ENCODE peak calls at places on chromosomes 13 and 19, in six cellular contexts. H is IMR-90, L is H9, R is neuronal stem cell, E is mesenchymal stem cell, P is H1. O is an unnamed sample.

GRCh38 chr13:73465629-73465974 is 406.8 kb downstream of the KLF5 start:
- DNase-seq in H (peak), L (no peak), R (no peak), P (no peak), E (peak), O (no peak)

GRCh38 chr13:29955137-29955650 is 104.8 kb upstream of the UBL3 start:
- DNase-seq in P (no peak), H (no peak), L (no peak), E (no peak), R (no peak), O (no peak)

GRCh38 chr13:95463516-95463915 is 89.0 kb upstream of the CLDN10 start:
- DNase-seq in R (no peak), H (no peak), L (no peak), P (no peak), E (no peak), O (no peak)

GRCh38 chr13:28530729-28531194 is 35.8 kb upstream of the FLT1 start:
- DNase-seq in H (no peak), L (peak), E (peak), R (no peak), P (no peak), O (peak)

GRCh38 chr13:110799246-110800236 is 86.0 kb downstream of the ING1 start:
- DNase-seq in L (no peak), P (no peak), H (peak), R (no peak), E (peak), O (no peak)

GRCh38 chr13:28574617-28575142 is 79.8 kb upstream of the FLT1 start:
- DNase-seq in L (no peak), P (no peak), H (peak), E (peak), R (no peak), O (peak)

GRCh38 chr19:7624810-7625209 is 4.5 kb downstream of the XAB2 start:
- DNase-seq in R (no peak), L (no peak), E (no peak), H (no peak), P (no peak), O (no peak)

GRCh38 chr13:78319101-78319627 is 284.2 kb downstream of the POU4F1 start:
- DNase-seq in H (no peak), P (no peak), L (no peak), R (no peak), E (no peak), O (no peak)

GRCh38 chr19:14164088-14164487 is 27.7 kb upstream of the ASF1B start:
- DNase-seq in R (no peak), E (no peak), H (no peak), L (no peak), P (no peak), O (no peak)

GRCh38 chr13:99686157-99686572 is 184.9 kb downstream of the TM9SF2 start:
- DNase-seq in H (peak), E (peak), R (no peak), L (peak), P (peak), O (peak)

GRCh38 chr13:109743706-109744453 is 42.5 kb downstream of the IRS2 start:
- DNase-seq in L (peak), E (peak), R (no peak), H (peak), P (no peak), O (peak)

GRCh38 chr13:31045621-31046081 is 113.2 kb downstream of the TEX26 start:
- DNase-seq in P (no peak), R (no peak), L (no peak), H (peak), E (peak), O (peak)

GRCh38 chr13:37889811-37890210 is 20.2 kb upstream of the TRPC4 start:
- DNase-seq in L (no peak), R (no peak), P (no peak), H (no peak), E (no peak), O (no peak)

GRCh38 chr19:35429698-35430097 is 18.4 kb upstream of the FFAR2 start:
- DNase-seq in L (no peak), E (no peak), H (no peak), R (no peak), P (no peak), O (peak)

GRCh38 chr13:33872005-33872351 is 54.0 kb downstream of the RFC3 start:
- DNase-seq in E (no peak), L (no peak), H (no peak), P (no peak), R (no peak), O (no peak)

GRCh38 chr19:295687-296370 is 4.6 kb upstream of the PLPP2 start:
- DNase-seq in H (no peak), R (no peak), E (no peak), P (no peak), L (no peak), O (peak)

GRCh38 chr13:41648314-41648935 is 191.1 kb downstream of the RGCC start:
- DNase-seq in H (peak), L (no peak), R (no peak), E (peak), P (no peak), O (no peak)

GRCh38 chr19:3699741-3700241 is 477 bp downstream of the PIP5K1C start:
- DNase-seq in H (no peak), E (no peak), P (no peak), R (no peak), L (no peak), O (no peak)

GRCh38 chr13:31890946-31891345 is 140.6 kb upstream of the FRY start:
- DNase-seq in H (no peak), E (no peak), L (no peak), P (no peak), R (no peak), O (peak)

GRCh38 chr13:79749985-79750551 is 269.1 kb downstream of the NDFIP2 start:
- DNase-seq in E (peak), H (peak), R (peak), L (peak), P (no peak), O (peak)

GRCh38 chr13:39616087-39616694 is 13.2 kb upstream of the LHFPL6 start:
- DNase-seq in R (peak), E (peak), H (peak), L (peak), P (no peak), O (peak)

GRCh38 chr19:29524912-29525870 is 603 bp upstream of the VSTM2B start:
- DNase-seq in L (peak), E (peak), H (no peak), R (peak), P (peak), O (no peak)

GRCh38 chr19:48501961-48502719 is 9.5 kb downstream of the LMTK3 start:
- DNase-seq in H (no peak), R (peak), L (peak), E (peak), P (peak), O (peak)

GRCh38 chr13:41506312-41506711 is 49.0 kb downstream of the RGCC start:
- DNase-seq in E (peak), L (no peak), P (no peak), R (no peak), H (no peak), O (no peak)

GRCh38 chr13:74288361-74288911 is 154.2 kb upstream of the KLF12 start:
- DNase-seq in R (peak), E (no peak), L (peak), H (no peak), P (peak), O (no peak)

GRCh38 chr13:101919541-101920306 is 467.2 kb downstream of the ITGBL1 start:
- DNase-seq in R (peak), H (peak), E (peak), P (peak), L (peak), O (no peak)

GRCh38 chr13:21476893-21477472 is 17.9 kb upstream of the ZDHHC20 start:
- DNase-seq in L (peak), R (peak), H (peak), E (peak), P (peak), O (peak)

GRCh38 chr19:18308948-18309325 is 13.9 kb downstream of the LSM4 start:
- DNase-seq in P (no peak), H (no peak), R (no peak), E (no peak), L (no peak), O (no peak)

GRCh38 chr13:113928701-113929627 is 44.9 kb downstream of the C13orf46 start:
- DNase-seq in H (peak), R (no peak), L (peak), E (peak), P (no peak), O (no peak)

GRCh38 chr19:28578786-28579505 is 634.0 kb downstream of the UQCRFS1 start:
- DNase-seq in H (no peak), P (no peak), E (no peak), R (no peak), L (no peak), O (no peak)

GRCh38 chr19:46862974-46863632 is 2.3 kb downstream of the ARHGAP35 start:
- DNase-seq in R (no peak), L (no peak), P (no peak), E (peak), H (no peak), O (no peak)

GRCh38 chr13:44416297-44416696 is 42.7 kb downstream of the SERP2 start:
- DNase-seq in L (no peak), P (no peak), H (no peak), E (no peak), R (no peak), O (no peak)

GRCh38 chr13:99941086-99941485 is 30.5 kb downstream of the ZIC5 start:
- DNase-seq in R (no peak), E (no peak), H (no peak), L (no peak), P (no peak), O (no peak)

GRCh38 chr13:89925107-89925506 is 1422.4 kb upstream of the MIR17HG start:
- DNase-seq in R (peak), E (peak), L (no peak), P (no peak), H (peak), O (no peak)

GRCh38 chr19:47490031-47490430 is 6.0 kb upstream of the KPTN start:
- DNase-seq in L (no peak), H (no peak), E (no peak), R (no peak), P (no peak), O (no peak)

GRCh38 chr19:12720296-12720695 is 3.4 kb downstream of the TNPO2 start:
- DNase-seq in R (no peak), E (no peak), L (no peak), P (no peak), H (no peak), O (no peak)

GRCh38 chr19:12723383-12723642 is 419 bp downstream of the TNPO2 start:
- DNase-seq in E (no peak), L (no peak), P (no peak), H (peak), R (no peak), O (no peak)

GRCh38 chr19:12720851-12721655 is 2.7 kb downstream of the TNPO2 start:
- DNase-seq in R (no peak), L (no peak), E (peak), P (peak), H (no peak), O (no peak)

GRCh38 chr19:12722566-12723382 is 958 bp downstream of the TNPO2 start:
- DNase-seq in H (peak), L (peak), R (peak), P (peak), E (peak), O (peak)

DNA sequence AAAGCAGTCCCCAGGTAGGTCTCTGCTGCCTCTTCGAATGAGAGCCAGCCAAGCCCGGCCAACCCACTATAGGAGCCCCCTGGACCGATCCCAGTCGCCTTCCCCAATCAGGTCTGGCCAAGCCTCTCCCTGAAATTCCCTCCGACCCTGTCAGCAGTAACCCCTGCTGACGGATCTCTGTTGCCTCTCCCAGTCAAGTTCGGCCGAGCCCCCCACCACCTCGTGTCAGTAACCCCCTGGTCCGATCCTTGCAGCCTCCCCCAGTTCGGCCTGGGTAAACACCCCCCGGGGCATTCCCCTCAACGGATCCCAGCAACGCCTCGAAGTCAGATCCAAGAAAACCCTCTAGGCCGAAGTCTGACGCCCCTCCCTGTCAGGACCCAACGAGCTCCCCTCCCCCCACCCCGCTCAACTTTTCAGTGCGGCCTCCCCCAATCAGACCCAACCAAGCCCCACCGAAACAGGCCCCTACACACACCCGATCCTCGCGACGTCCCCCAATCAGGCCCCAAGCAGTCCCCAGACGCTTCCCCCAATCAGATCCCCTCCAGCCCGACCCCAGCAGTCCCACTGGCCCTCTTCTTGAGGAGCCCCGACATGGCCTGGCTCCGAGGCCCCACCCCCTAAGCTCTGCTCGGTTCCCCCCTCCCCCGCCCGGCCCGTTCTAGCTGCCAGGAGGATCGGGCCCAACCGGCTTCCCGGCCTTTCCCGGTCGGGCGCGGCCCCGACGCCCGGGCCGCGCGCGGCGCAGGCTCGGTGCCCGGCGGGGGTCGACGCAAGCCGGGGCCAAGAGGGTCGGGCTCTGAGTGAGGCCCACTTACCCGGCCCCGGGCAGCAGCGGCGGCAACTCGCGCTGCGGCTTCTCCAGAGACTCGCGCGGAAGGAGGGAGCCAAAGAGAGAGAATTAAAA is 1.8 kb downstream of the TNPO2 start:
- DNase-seq in P (peak), L (peak), R (peak), H (peak), E (peak), O (no peak)
- H3K23ac ChIP-seq in P (no peak), L (no peak), R (peak), H (peak), E (no peak), O (no peak)

DNA sequence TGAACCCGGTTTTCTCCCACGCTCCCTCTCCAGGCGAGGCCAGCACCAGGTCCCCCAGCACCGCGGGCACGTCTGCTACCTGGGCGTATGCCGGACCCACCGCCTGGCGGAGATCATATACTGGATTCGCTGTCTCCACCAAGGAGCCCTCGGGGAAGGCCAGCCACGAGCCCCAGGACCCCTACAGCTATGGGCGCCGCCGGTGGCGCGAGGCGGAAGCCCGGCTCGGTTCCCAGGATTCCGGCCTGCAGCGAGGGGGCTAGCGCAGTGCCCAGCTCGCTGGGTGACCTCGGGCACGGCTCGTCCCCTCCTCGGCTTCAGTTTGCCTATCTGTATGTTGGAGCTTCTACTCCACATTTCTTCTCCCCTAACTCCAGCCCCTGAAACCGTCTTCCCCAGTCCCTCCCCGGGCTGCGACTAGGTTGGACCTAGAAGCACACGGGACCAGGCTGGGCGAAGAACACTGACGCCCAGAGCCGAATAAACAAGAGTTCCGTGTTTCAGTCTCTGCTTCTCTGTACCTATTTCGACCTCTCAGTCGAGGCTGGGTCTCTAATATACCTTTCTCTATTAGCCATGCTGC is 752 bp upstream of the CPT1C start:
- DNase-seq in H (no peak), R (no peak), E (peak), L (no peak), P (no peak), O (no peak)
- H3K4me2 ChIP-seq in H (peak), R (peak), E (peak), L (peak), P (peak), O (peak)

GRCh38 chr13:65133094-65133493 is 2097.0 kb downstream of the PCDH9 start:
- DNase-seq in R (no peak), E (peak), L (peak), P (no peak), H (no peak), O (no peak)
- H2AFZ ChIP-seq in R (no peak), E (no peak), L (no peak), P (no peak), H (no peak), O (no peak)

GRCh38 chr13:106533940-106534843 is 1.3 kb downstream of the EFNB2 start:
- DNase-seq in H (peak), R (no peak), E (peak), L (no peak), P (peak), O (peak)
- H3K23ac ChIP-seq in H (peak), R (no peak), E (peak), L (no peak), P (no peak), O (peak)

GRCh38 chr13:50484472-50485113 is 358.9 kb downstream of the DLEU7 start:
- DNase-seq in L (no peak), R (no peak), E (no peak), H (no peak), P (no peak), O (no peak)
- H3K4me2 ChIP-seq in L (no peak), R (no peak), E (no peak), H (no peak), P (no peak), O (no peak)

DNA sequence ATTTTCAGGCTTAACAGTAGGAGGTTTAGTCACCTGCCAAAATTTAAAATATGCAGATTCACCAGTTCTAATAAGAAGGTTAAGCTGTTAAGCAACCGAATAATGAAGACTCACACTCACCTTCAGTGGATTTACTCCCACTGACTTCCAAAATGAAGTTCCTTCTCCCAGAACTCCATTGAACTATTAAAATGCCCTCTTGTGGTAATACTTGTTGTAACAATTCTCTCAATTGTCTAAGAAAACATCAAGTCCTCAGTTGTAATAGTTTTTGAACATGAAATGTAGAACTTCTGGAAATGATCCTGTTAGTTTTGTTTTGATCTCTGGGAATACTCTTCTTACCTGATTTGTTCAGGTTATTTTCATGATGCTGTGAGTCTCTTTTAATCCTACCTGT is 522.0 kb upstream of the ATXN8OS start:
- DNase-seq in P (no peak), R (no peak), H (no peak), E (peak), L (no peak), O (no peak)
- H2AFZ ChIP-seq in P (peak), R (no peak), H (no peak), E (no peak), L (no peak), O (no peak)